ENCODE peak calls at places on chromosome X, in four cellular contexts. W is K562, I is GM23338, M is fibroblast of the aortic adventitia. Y is an unnamed sample.

GRCh38 chrX:71906133-71906532 is 4.5 kb upstream of the NHSL2 start:
- DNase-seq in I (no peak), W (no peak), M (no peak), Y (no peak)

GRCh38 chrX:30488092-30488491 is 89.5 kb downstream of the TASL start:
- DNase-seq in W (no peak), M (peak), I (peak), Y (no peak)

GRCh38 chrX:153580700-153581386 is 18.1 kb downstream of the CCNQ start:
- DNase-seq in W (peak), M (no peak), I (peak), Y (no peak)

GRCh38 chrX:11244641-11245040 is 48.6 kb upstream of the AMELX start:
- DNase-seq in M (peak), W (no peak), I (no peak), Y (no peak)

GRCh38 chrX:77962068-77962902 is 7.2 kb downstream of the PGAM4 start:
- DNase-seq in M (no peak), W (no peak), I (no peak), Y (no peak)

GRCh38 chrX:51336584-51336983 is 4.0 kb downstream of the NUDT10 start:
- DNase-seq in M (peak), I (peak), W (peak), Y (peak)

GRCh38 chrX:152817082-152817744 is 13.3 kb downstream of the CETN2 start:
- DNase-seq in M (peak), I (peak), W (peak), Y (peak)

GRCh38 chrX:15680401-15680800 is 15.8 kb upstream of the CLTRN start:
- DNase-seq in I (no peak), M (peak), W (peak), Y (no peak)

GRCh38 chrX:50893466-50893865 is 17.1 kb upstream of the BMP15 start:
- DNase-seq in I (no peak), M (no peak), W (no peak), Y (no peak)

GRCh38 chrX:109822861-109823260 is 89.8 kb upstream of the ACSL4 start:
- DNase-seq in M (no peak), I (no peak), W (peak), Y (no peak)

GRCh38 chrX:124719060-124719459 is 372.7 kb downstream of the SH2D1A start:
- DNase-seq in I (no peak), M (no peak), W (no peak), Y (no peak)

GRCh38 chrX:46653482-46653881 is 79.9 kb downstream of the CHST7 start:
- DNase-seq in I (peak), W (peak), M (no peak), Y (no peak)

GRCh38 chrX:28613558-28613957 is 26.3 kb downstream of the IL1RAPL1 start:
- DNase-seq in W (no peak), M (no peak), I (no peak), Y (no peak)

GRCh38 chrX:52363247-52363883 is 5.5 kb upstream of the XAGE2 start:
- DNase-seq in M (peak), I (peak), W (peak), Y (no peak)

GRCh38 chrX:27815209-27815608 is 7.4 kb downstream of the MAGEB10 start:
- DNase-seq in W (no peak), M (peak), I (no peak), Y (no peak)

GRCh38 chrX:26915064-26915463 is 548.1 kb downstream of the PPP4R3C start:
- DNase-seq in W (no peak), M (peak), I (no peak), Y (no peak)

GRCh38 chrX:74535211-74535621 is 79.2 kb downstream of the RLIM start:
- DNase-seq in M (peak), W (peak), I (peak), Y (no peak)

GRCh38 chrX:47518105-47518504 is 35.1 kb upstream of the ZNF41 start:
- DNase-seq in M (no peak), W (no peak), I (peak), Y (no peak)

GRCh38 chrX:19602866-19603620 is 87.7 kb upstream of the MAP3K15 start:
- DNase-seq in W (peak), M (peak), I (no peak), Y (no peak)

GRCh38 chrX:99857455-99857854 is 552.6 kb downstream of the PCDH19 start:
- DNase-seq in M (no peak), I (peak), W (no peak), Y (no peak)

GRCh38 chrX:130093271-130093670 is 17.0 kb downstream of the ELF4 start:
- DNase-seq in I (no peak), W (no peak), M (no peak), Y (no peak)

GRCh38 chrX:125132274-125132673 is 187.4 kb upstream of the TEX13C start:
- DNase-seq in M (no peak), I (peak), W (peak), Y (no peak)

GRCh38 chrX:87961471-87961870 is 443.9 kb downstream of the KLHL4 start:
- DNase-seq in I (no peak), M (no peak), W (no peak), Y (no peak)

GRCh38 chrX:120763269-120763668 is 112.4 kb downstream of the CT47B1 start:
- DNase-seq in M (no peak), W (no peak), I (no peak), Y (no peak)

GRCh38 chrX:110167952-110168451 is 149.9 kb downstream of the AMMECR1 start:
- DNase-seq in I (peak), M (no peak), W (peak), Y (peak)

GRCh38 chrX:46506076-46506475 is 39.1 kb downstream of the ZNF674 start:
- DNase-seq in I (no peak), M (no peak), W (no peak), Y (no peak)

GRCh38 chrX:107565916-107566602 is 62.3 kb upstream of the PRPS1 start:
- DNase-seq in W (no peak), M (peak), I (peak), Y (peak)

GRCh38 chrX:154426916-154427792 is 1.3 kb upstream of the ATP6AP1 start:
- DNase-seq in I (no peak), W (no peak), M (no peak), Y (no peak)

GRCh38 chrX:109472939-109473713 is 8.8 kb downstream of the GUCY2F start:
- DNase-seq in W (peak), M (peak), I (peak), Y (no peak)

GRCh38 chrX:103552236-103552635 is 32.9 kb upstream of the RAB40A start:
- DNase-seq in W (no peak), M (peak), I (no peak), Y (peak)

GRCh38 chrX:153781428-153782047 is 697 bp downstream of the SRPK3 start:
- DNase-seq in W (no peak), I (no peak), M (no peak), Y (no peak)

GRCh38 chrX:43467608-43468234 is 188.4 kb upstream of the MAOA start:
- DNase-seq in M (no peak), I (peak), W (peak), Y (no peak)

GRCh38 chrX:109643687-109644086 is 18.7 kb upstream of the KCNE5 start:
- DNase-seq in I (no peak), M (no peak), W (no peak), Y (no peak)

GRCh38 chrX:18291006-18291545 is 63.4 kb downstream of the SCML2 start:
- DNase-seq in W (no peak), M (peak), I (no peak), Y (no peak)

GRCh38 chrX:18290200-18290599 is 64.3 kb downstream of the SCML2 start:
- DNase-seq in I (peak), M (peak), W (no peak), Y (no peak)

DNA sequence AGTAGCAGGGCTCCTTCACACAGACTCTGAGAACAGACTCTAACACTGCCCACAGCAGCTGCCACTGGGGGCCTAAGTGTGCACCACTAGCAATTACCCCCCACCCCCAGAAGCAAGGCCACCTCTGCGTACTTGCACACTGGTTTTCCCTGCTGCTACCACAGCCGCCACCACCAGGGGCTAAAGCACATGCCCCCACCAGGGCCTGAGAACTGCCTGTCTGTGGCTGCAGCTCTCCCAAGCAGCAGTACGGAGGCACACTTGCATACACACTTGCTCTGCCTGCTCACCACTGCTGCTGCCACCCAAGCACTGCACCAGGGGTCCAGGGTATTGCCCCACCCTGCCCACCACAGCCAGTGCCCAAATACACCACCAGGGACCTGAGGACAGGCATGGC is 59.6 kb downstream of the SCML2 start:
- DNase-seq in M (no peak), W (no peak), I (peak), Y (no peak)
- TF ChIP-seq CTCF in M (no peak), W (peak), I (no peak), Y (no peak)

GRCh38 chrX:48918303-48918643 is 551 bp downstream of the PIM2 start:
- DNase-seq in W (no peak), M (no peak), I (no peak), Y (no peak)

GRCh38 chrX:48919947-48920712 is 1.3 kb upstream of the PIM2 start:
- DNase-seq in W (peak), M (no peak), I (no peak), Y (no peak)

GRCh38 chrX:48919360-48919821 is 567 bp upstream of the PIM2 start:
- DNase-seq in W (no peak), I (peak), M (no peak), Y (no peak)

GRCh38 chrX:48917139-48917980 is 1.5 kb downstream of the PIM2 start:
- DNase-seq in I (peak), W (peak), M (peak), Y (peak)

DNA sequence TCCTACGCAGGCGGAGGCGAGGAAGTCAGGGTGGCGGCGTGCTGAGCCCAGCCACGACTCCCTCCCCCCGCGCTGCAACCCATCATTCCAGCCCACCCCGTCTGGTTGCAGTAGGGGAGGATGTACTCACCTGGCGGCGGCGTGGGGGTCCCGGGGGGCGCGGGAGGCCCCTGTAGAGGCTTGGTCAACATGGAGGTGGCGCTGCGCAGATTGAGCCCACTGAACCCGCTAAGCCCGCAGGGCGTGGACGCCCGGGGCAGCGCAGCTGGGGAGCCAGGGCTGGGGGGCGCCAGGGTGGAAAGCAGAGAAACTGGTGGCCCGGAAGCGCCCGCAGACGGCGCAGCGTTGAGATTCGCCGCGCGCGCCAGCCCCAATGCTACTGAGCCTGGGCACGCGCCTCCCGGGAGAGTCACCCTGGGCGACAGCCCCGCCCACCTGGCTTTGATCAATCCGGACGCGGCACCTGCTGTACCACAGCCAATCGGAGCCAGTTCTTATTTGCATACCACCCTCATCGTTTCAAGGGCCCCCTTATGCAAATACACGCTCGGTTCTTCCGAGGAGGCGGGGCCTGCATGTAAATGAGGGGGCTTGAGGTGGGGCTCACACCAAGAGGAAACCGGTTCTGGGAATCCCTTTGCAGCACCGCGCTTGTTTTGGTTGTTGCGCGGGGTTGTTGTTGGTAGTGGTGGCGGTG is at the start of gene PIM2:
- DNase-seq in M (peak), W (peak), I (peak), Y (peak)
- TF ChIP-seq CTCF in M (no peak), W (no peak), I (no peak), Y (no peak)

GRCh38 chrX:68570598-68570997 is 71.7 kb downstream of the YIPF6 start:
- DNase-seq in W (no peak), I (no peak), M (no peak), Y (no peak)
- TF ChIP-seq CTCF in W (no peak), I (no peak), M (no peak), Y (no peak)

GRCh38 chrX:41276661-41277506 is 57.1 kb upstream of the DDX3X start:
- DNase-seq in I (peak), M (no peak), W (no peak), Y (no peak)
- TF ChIP-seq CTCF in I (no peak), M (no peak), W (no peak), Y (no peak)

GRCh38 chrX:75963774-75964173 is 178.7 kb upstream of the MAGEE2 start:
- DNase-seq in M (no peak), I (no peak), W (peak), Y (no peak)

DNA sequence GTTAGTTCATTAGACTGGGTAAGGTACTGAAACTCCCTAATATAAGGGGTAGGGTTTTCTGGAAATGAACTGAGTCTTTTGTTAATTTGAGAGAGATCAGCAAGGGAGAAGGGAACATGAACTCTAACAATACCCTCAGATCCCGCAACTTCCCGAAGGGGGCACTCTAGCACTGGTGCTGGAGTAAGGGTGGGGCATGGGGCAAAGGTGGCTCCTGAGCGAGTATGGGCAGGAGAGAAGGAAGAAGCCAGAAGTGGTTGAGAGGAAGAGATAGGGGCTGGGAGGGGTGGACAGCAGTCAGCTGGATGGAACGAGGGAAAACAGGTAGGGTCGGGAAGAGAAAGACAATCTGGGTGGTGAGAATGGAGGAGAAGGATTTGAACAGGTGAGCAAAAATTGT is 183.2 kb upstream of the MAGEE2 start:
- DNase-seq in W (peak), M (no peak), I (peak), Y (no peak)
- TF ChIP-seq CTCF in W (no peak), M (no peak), I (peak), Y (no peak)

DNA sequence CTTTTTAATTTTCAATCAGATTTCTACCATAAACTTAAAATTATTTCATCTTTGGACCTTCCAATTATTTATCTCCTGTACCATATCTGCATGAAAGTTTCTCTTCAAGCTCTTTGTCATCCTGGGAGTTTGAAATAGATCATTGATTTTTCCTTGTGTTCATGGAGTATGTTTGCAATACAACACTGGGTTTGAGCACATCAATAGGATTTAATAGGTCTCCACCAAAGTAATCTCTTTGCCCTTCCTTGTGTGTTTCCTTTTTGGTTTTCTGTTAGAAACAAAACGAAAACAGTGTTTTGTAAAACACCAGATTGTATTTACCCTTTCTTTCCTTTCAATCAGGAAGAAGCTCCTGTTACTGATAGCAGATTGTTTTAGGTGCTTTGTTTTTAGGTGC is 11.9 kb downstream of the FMR1 start:
- DNase-seq in W (no peak), I (no peak), M (no peak), Y (no peak)
- TF ChIP-seq CTCF in W (no peak), I (no peak), M (no peak), Y (no peak)

DNA sequence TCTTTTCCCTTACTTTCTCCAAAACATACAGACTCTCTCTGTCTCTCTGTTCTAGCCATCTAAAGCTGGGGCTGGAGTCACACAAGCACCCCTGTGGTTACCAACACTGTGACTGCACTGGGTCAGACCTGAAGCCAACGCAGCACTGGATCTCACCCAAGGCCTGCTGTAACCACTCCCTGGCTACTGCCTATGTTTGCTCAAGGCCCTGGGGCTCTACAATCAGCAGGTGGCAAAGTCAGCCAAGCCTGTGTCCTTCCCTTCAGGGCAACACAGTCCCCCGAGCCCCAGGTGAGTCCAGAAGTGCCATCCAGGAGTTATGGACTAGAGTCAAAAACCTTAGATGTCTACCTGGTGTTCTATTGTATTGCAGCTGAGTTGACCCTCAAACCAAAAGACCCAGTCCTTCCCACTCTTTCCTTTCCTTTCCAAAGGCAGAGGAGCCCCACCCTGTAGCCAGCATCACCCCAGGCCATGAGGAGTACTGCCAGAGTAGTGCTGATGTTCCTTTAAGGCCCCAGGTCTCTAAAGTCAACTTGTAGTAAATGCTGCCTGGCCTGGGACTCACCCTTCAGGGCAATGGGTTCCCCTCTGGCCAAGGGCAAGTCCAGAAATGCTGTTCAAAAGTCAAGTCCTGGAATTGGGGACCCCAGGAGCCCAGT is 58.8 kb upstream of the RAP2C start:
- DNase-seq in M (no peak), I (no peak), W (no peak), Y (peak)
- TF ChIP-seq CTCF in M (no peak), I (no peak), W (no peak), Y (no peak)

GRCh38 chrX:63513825-63514574 is 162.9 kb upstream of the SPIN4 start:
- DNase-seq in W (no peak), M (peak), I (no peak), Y (peak)
- TF ChIP-seq CTCF in W (no peak), M (no peak), I (no peak), Y (no peak)

DNA sequence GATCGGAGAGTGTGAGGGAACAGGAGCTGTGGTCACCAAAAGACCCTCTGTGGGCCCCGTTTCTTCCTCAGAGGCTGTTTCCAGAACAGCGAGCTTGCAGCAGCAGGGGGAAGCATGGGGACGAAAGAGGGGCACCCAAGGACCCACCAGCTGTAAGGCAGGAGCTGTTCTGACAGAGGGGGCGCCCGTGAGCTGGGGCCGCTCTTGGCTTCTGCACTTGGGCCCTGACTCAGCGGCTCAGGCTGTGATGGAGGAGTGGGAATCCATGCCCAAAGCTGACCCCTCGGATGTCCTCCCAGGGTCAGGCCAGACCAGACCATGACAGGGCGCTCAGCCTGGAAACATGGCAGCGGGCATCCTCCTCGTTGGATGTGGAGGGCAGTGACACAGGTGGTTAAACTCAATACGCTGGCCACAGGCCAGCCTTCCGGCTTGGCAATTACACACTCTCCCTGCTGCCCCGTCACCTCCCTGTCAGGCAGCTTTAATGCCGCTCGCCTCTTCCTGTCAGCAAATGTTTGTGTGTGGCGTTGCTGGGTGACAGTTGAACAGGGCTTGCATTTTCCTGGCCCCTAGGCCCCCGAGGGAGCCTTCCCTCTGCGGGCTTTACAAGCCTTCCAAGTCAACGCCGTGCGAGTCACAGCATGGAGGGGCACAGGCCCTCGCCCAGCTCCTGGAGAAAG is 620.2 kb downstream of the BCOR start:
- DNase-seq in I (peak), W (peak), M (no peak), Y (peak)
- TF ChIP-seq CTCF in I (peak), W (peak), M (no peak), Y (no peak)